ENCODE peak calls at places on chromosomes 1 and 21, in nine cellular contexts. V is CD4-positive, CD25-positive, alpha-beta regulatory T cell; G is Peyer's patch; U is upper lobe of right lung; K is heart left ventricle; N is tibial artery; S is mammary epithelial cell; C is CD8-positive, alpha-beta T cell; B is ovary. M is an unnamed sample.

GRCh38 chr1:152189657-152190442 is 30.8 kb upstream of the RPTN start:
- DNase-seq in U (peak; percentile 76), B (peak; percentile 44), V (peak; percentile 78), G (peak; percentile 59), K (peak; percentile 70), C (peak; percentile 25), N (peak; percentile 58), S (peak; percentile 66), M (peak; percentile 46)

GRCh38 chr1:169906938-169907337 is 13.2 kb upstream of the SCYL3 start:
- DNase-seq in B (no peak), U (no peak), K (no peak), S (peak; percentile 36), G (no peak), V (no peak), N (no peak), C (no peak), M (no peak)

GRCh38 chr1:33294071-33295010 is 26.6 kb downstream of the A3GALT2 start:
- DNase-seq in C (no peak), S (no peak), U (peak; percentile 54), K (no peak), B (no peak), N (no peak), V (no peak), G (no peak), M (no peak)

GRCh38 chr1:206021796-206022365 is 1.8 kb downstream of the CTSE start:
- DNase-seq in K (no peak), N (no peak), C (no peak), S (peak; percentile 66), U (no peak), V (no peak), B (no peak), G (no peak), M (no peak)

GRCh38 chr1:33385251-33385650 is 45.6 kb downstream of the PHC2 start:
- DNase-seq in S (no peak), V (no peak), G (no peak), K (no peak), U (no peak), C (no peak), B (no peak), N (no peak), M (no peak)

GRCh38 chr1:8055973-8056372 is 29.9 kb upstream of the ERRFI1 start:
- DNase-seq in B (no peak), U (no peak), N (no peak), G (no peak), S (peak; percentile 95), V (no peak), K (no peak), C (no peak), M (no peak)

GRCh38 chr1:188244681-188245080 is 1415.9 kb downstream of the PLA2G4A start:
- DNase-seq in K (no peak), V (no peak), U (no peak), B (no peak), G (no peak), C (no peak), N (no peak), S (no peak), M (no peak)

GRCh38 chr21:37896788-37897187 is 19.5 kb downstream of the KCNJ6 start:
- DNase-seq in C (no peak), G (no peak), K (peak; percentile 32), U (no peak), N (no peak), V (no peak), S (no peak), B (no peak), M (no peak)

GRCh38 chr1:57404914-57405313 is 18.9 kb downstream of the DAB1 start:
- DNase-seq in V (no peak), K (no peak), N (no peak), G (no peak), U (no peak), S (no peak), C (no peak), B (no peak), M (no peak)

GRCh38 chr1:204583909-204584632 is 67.9 kb downstream of the MDM4 start:
- DNase-seq in U (no peak), S (no peak), N (no peak), C (no peak), B (no peak), V (no peak), G (no peak), K (peak; percentile 89), M (no peak)

GRCh38 chr1:37721565-37721964 is 29.2 kb downstream of the CDCA8 start:
- DNase-seq in G (no peak), C (no peak), V (no peak), N (no peak), U (no peak), B (no peak), K (no peak), S (no peak), M (no peak)

GRCh38 chr21:14862794-14863720 is 201.7 kb downstream of the NRIP1 start:
- DNase-seq in C (no peak), U (no peak), S (no peak), B (no peak), K (no peak), N (no peak), G (no peak), V (peak; percentile 28), M (no peak)

GRCh38 chr1:118963456-118964430 is 24.4 kb downstream of the TBX15 start:
- DNase-seq in U (no peak), B (no peak), K (no peak), N (peak; percentile 70), V (no peak), G (no peak), C (no peak), S (peak; percentile 39), M (no peak)

GRCh38 chr1:225863167-225863566 is 19.0 kb downstream of the TMEM63A start:
- DNase-seq in G (no peak), U (no peak), S (no peak), C (no peak), B (no peak), N (no peak), V (no peak), K (no peak), M (no peak)
- H3K36me3 ChIP-seq in G (peaks cover 95% of the 10 kb centered on the region), U (peaks cover 88% of the 10 kb centered on the region), S (peaks cover 9% of the 10 kb centered on the region), C (peaks cover 75% of the 10 kb centered on the region), B (no peaks in the 10 kb centered on the region), N (peaks cover 73% of the 10 kb centered on the region), V (peaks cover 93% of the 10 kb centered on the region), K (peaks cover 95% of the 10 kb centered on the region), M (peaks cover 77% of the 10 kb centered on the region)

GRCh38 chr1:3546048-3546384 is 65.3 kb downstream of the MEGF6 start:
- DNase-seq in B (no peak), K (no peak), U (no peak), V (no peak), S (no peak), N (no peak), C (no peak), G (no peak), M (no peak)

GRCh38 chr1:3544050-3544977 is 67.0 kb downstream of the MEGF6 start:
- DNase-seq in V (no peak), G (no peak), K (no peak), U (no peak), S (no peak), B (no peak), C (no peak), N (no peak), M (no peak)

GRCh38 chr1:3543076-3544049 is 67.9 kb downstream of the MEGF6 start:
- DNase-seq in G (no peak), V (no peak), U (no peak), C (no peak), S (peak; percentile 55), B (no peak), K (no peak), N (peak; percentile 88), M (no peak)

GRCh38 chr1:3547055-3548005 is 64.0 kb downstream of the MEGF6 start:
- DNase-seq in B (no peak), G (no peak), U (no peak), V (no peak), S (no peak), C (no peak), N (no peak), K (no peak), M (no peak)

DNA sequence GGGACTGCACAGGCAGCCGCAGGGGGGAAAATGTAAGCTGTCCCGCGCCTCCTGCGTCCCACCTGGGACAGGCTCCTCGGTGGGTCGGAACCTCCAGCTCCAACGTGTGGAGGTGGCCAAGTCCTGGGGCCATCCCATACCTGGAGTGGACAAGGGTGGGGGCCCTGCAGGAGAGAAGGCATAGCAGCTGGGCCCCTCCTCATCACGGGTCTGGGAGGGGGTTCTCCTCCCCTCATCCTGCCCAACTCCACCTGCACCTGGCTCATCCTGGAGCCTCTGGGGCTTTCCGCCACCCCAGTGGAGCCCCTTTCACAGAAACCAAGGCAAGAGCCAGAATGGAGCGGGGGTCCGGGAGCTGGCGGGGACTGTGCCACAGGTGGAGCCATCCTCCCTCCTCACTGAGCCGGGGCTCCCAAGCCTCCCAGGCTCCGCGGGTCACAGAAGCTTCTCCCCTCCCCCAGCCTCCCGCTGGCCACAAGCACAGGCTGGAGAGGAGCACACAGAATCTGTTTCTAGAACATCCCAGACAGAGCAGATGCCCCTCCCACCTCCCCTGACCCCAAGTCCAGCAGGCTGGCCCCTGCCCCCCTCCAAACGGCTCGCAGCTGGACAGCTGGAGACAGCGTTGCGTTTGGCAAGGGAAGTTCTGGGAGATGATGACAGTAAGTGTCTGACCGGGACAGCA is 65.8 kb downstream of the MEGF6 start:
- DNase-seq in K (peak; percentile 44), C (no peak), G (no peak), V (no peak), S (no peak), U (no peak), B (no peak), N (no peak), M (no peak)
- H3K27ac ChIP-seq in K (no peak overlapping the region), C (no peak overlapping the region), G (no peak overlapping the region), V (no peak overlapping the region), S (no peak overlapping the region), U (peak overlapping the region; percentile 47), B (no peak overlapping the region), N (peak overlapping the region; percentile 56), M (no peak overlapping the region)

GRCh38 chr21:39385299-39386145 is 36.6 kb upstream of the HMGN1 start:
- DNase-seq in G (peak; percentile 43), B (peak; percentile 82), C (peak; percentile 15), N (peak; percentile 51), V (peak; percentile 76), S (peak; percentile 46), K (peak; percentile 91), U (peak; percentile 92), M (peak; percentile 49)

GRCh38 chr21:39387461-39388037 is 38.7 kb upstream of the HMGN1 start:
- DNase-seq in U (peak; percentile 96), S (peak; percentile 69), K (peak; percentile 93), C (peak; percentile 78), V (peak; percentile 89), B (peak; percentile 94), G (peak; percentile 88), N (peak; percentile 88), M (peak; percentile 91)

GRCh38 chr21:39388038-39388810 is 39.3 kb upstream of the HMGN1 start:
- DNase-seq in C (peak; percentile 73), V (peak; percentile 83), N (peak; percentile 87), G (peak; percentile 89), B (peak; percentile 93), K (peak; percentile 93), S (peak; percentile 79), U (peak; percentile 97), M (peak; percentile 91)

GRCh38 chr21:39386194-39386593 is 37.3 kb upstream of the HMGN1 start:
- DNase-seq in B (peak; percentile 60), K (peak; percentile 59), U (peak; percentile 73), C (no peak), V (no peak), N (no peak), G (no peak), S (no peak), M (no peak)

GRCh38 chr21:39386899-39387298 is 38.0 kb upstream of the HMGN1 start:
- DNase-seq in S (no peak), N (no peak), C (no peak), U (no peak), G (no peak), V (no peak), B (no peak), K (no peak), M (no peak)
- H3K4me3 ChIP-seq in S (peak overlapping the region; percentile 61), N (no peak overlapping the region), C (no peak overlapping the region), U (no peak overlapping the region), G (peak overlapping the region; percentile 47), V (peak overlapping the region; percentile 66), B (no peak overlapping the region), K (no peak overlapping the region), M (peak overlapping the region; percentile 62)

GRCh38 chr1:153767519-153767918 is 7.7 kb upstream of the SLC27A3 start:
- DNase-seq in N (no peak), V (no peak), G (no peak), S (no peak), U (no peak), B (no peak), K (no peak), C (no peak), M (no peak)
- H3K36me3 ChIP-seq in N (peaks cover 68% of the 10 kb centered on the region), V (peaks cover 56% of the 10 kb centered on the region), G (peaks cover 94% of the 10 kb centered on the region), S (peaks cover 14% of the 10 kb centered on the region), U (peaks cover 93% of the 10 kb centered on the region), B (no peaks in the 10 kb centered on the region), K (peaks cover 91% of the 10 kb centered on the region), C (peaks cover 24% of the 10 kb centered on the region), M (peaks cover 33% of the 10 kb centered on the region)